ENCODE peak calls at places on chromosomes 3 and 15, in nine cellular contexts. E, G, P, V, X, J, Y, A and S are unnamed samples.

GRCh38 chr15:60000824-60001641 is 3.1 kb upstream of the FOXB1 start:
- DNase-seq in E (no peak), G (no peak), P (no peak), V (no peak), X (no peak), J (no peak), Y (no peak), A (no peak), S (no peak)

GRCh38 chr3:119148493-119149180 is 2.7 kb downstream of the TEX55 start:
- DNase-seq in E (no peak), G (no peak), P (peak; percentile 10), V (peak; percentile 29), X (no peak), J (peak; percentile 87), Y (no peak), A (no peak), S (no peak)

GRCh38 chr15:96538506-96538905 is 208.0 kb downstream of the NR2F2 start:
- DNase-seq in E (no peak), G (no peak), P (no peak), V (no peak), X (no peak), J (no peak), Y (no peak), A (no peak), S (no peak)

GRCh38 chr15:90046846-90047481 is 45.8 kb downstream of the ZNF710 start:
- DNase-seq in E (no peak), G (no peak), P (no peak), V (no peak), X (no peak), J (peak; percentile 67), Y (no peak), A (no peak), S (no peak)

GRCh38 chr3:50617096-50617791 is at the start of gene MAPKAPK3:
- DNase-seq in E (peak; percentile 54), G (peak; percentile 62), P (peak; percentile 13), V (no peak), X (peak; percentile 59), J (peak; percentile 30), Y (no peak), A (no peak), S (no peak)

GRCh38 chr3:194995922-194996321 is 275.0 kb downstream of the XXYLT1 start:
- DNase-seq in E (no peak), G (no peak), P (no peak), V (no peak), X (no peak), J (no peak), Y (no peak), A (no peak), S (no peak)

GRCh38 chr3:17231537-17232261 is 346.9 kb downstream of the PLCL2 start:
- DNase-seq in E (no peak), G (no peak), P (no peak), V (no peak), X (no peak), J (no peak), Y (no peak), A (no peak), S (no peak)

GRCh38 chr15:29692527-29692926 is 129.7 kb downstream of the TJP1 start:
- DNase-seq in E (no peak), G (no peak), P (no peak), V (no peak), X (no peak), J (no peak), Y (peak; percentile 44), A (no peak), S (no peak)

DNA sequence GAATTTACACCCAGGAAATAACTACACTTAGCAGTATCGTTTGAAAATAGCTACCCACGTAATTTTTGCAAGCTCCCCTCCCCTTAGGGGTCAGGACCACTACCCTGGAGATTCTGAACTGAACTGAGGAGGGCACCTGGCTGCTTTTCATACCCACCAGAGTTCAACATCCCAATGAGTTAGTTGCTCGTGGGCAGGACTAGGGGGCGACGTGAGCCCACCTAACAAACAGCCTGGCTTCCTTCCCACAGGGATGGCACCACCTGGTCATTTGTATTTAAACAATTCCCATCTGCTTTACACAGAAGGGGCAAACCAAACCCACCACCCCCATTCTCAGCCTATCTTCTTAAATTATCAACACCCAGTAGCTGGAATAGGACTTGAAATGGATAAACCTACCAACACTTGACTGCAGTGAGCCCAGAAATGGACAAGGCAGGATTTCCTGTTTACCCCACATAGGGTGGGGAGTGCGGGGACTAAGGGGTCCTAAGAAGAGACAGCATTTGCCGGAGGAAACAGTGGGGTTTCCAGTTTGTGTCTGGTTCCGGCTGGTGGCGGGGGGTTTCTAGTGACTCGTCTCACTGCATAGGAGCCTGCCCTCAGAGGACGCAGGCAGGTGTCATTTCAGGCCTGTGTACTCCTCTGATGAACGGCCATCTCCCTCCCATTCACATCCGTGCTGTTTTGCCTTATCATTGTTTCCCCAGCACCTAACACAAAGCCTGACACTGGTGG is 11.6 kb upstream of the VGLL4 start:
- DNase-seq in E (no peak), G (no peak), P (peak; percentile 40), V (no peak), X (no peak), J (peak; percentile 31), Y (no peak), A (no peak), S (no peak)
- TF ChIP-seq CTCF in E (no peak), G (no peak), P (peak; percentile 41), V (peak; percentile 39), X (peak; percentile 22), J (peak; percentile 64), Y (peak; percentile 23), A (no peak), S (peak; percentile 62)

GRCh38 chr3:129065727-129066087 is 5.1 kb downstream of the GP9 start:
- DNase-seq in E (no peak), G (no peak), P (no peak), V (no peak), X (no peak), J (no peak), Y (no peak), A (no peak), S (no peak)

GRCh38 chr3:129070086-129070875 is 9.7 kb downstream of the GP9 start:
- DNase-seq in E (no peak), G (no peak), P (no peak), V (no peak), X (no peak), J (no peak), Y (no peak), A (no peak), S (no peak)

GRCh38 chr3:129064969-129065726 is 4.6 kb downstream of the GP9 start:
- DNase-seq in E (no peak), G (no peak), P (no peak), V (no peak), X (no peak), J (no peak), Y (no peak), A (no peak), S (no peak)

GRCh38 chr3:129063841-129064482 is 3.4 kb downstream of the GP9 start:
- DNase-seq in E (no peak), G (no peak), P (no peak), V (no peak), X (no peak), J (no peak), Y (no peak), A (no peak), S (no peak)

DNA sequence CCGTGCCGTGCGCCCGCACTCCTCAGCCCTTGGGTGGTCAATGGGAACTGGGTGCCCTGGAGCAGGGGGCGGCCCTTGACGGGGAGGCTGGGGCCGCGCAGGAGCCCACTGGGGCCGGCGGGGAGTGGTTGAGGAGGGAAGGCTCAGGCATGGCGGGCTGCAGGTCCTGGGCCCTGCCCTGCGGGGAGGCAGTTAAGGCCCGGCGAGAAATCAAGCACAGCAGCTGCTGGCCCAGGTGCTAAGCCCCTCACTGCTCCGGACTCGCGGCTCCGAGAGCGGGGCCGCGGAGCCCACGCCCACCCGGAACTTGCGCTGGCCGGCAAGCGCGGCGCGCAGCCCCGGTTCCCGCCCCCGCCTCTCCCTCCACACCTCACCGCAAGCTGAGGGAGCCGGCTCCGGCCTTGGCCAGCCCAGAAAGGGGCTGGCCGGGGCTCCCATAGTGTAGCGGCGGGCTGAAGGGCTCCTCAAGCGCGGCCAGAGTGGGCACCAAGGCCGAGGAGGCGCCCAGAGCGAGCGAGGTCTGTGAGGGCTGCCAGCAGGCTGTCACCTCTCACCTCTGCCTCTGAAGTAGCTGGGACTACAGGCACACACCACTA is 7.8 kb downstream of the GP9 start:
- DNase-seq in E (peak; percentile 32), G (no peak), P (peak; percentile 25), V (no peak), X (no peak), J (no peak), Y (no peak), A (no peak), S (no peak)
- H3K4me3 ChIP-seq in E (peak overlapping the region; percentile 50), G (peak overlapping the region; percentile 25), P (peak overlapping the region; percentile 20), V (peak overlapping the region; percentile 41), X (peak overlapping the region; percentile 61), J (no peak overlapping the region), Y (peak overlapping the region; percentile 20), A (peak overlapping the region; percentile 64), S (peak overlapping the region; percentile 20)

GRCh38 chr15:92091155-92091734 is 237.7 kb downstream of the SLCO3A1 start:
- DNase-seq in E (no peak), G (no peak), P (peak; percentile 38), V (no peak), X (no peak), J (peak; percentile 54), Y (no peak), A (no peak), S (no peak)
- TF ChIP-seq CTCF in E (peak; percentile 47), G (peak; percentile 22), P (peak; percentile 71), V (peak; percentile 70), X (peak; percentile 66), J (peak; percentile 72), Y (peak; percentile 62), A (no peak), S (peak; percentile 44)

GRCh38 chr15:70137975-70138374 is 40.3 kb upstream of the TLE3 start:
- DNase-seq in E (no peak), G (no peak), P (no peak), V (no peak), X (no peak), J (no peak), Y (no peak), A (no peak), S (no peak)

GRCh38 chr15:70141376-70142071 is 43.8 kb upstream of the TLE3 start:
- DNase-seq in E (no peak), G (no peak), P (no peak), V (no peak), X (no peak), J (no peak), Y (no peak), A (no peak), S (no peak)

GRCh38 chr15:70142072-70142321 is 44.3 kb upstream of the TLE3 start:
- DNase-seq in E (no peak), G (no peak), P (no peak), V (no peak), X (no peak), J (no peak), Y (no peak), A (no peak), S (no peak)

GRCh38 chr15:70140543-70141375 is 43.0 kb upstream of the TLE3 start:
- DNase-seq in E (no peak), G (no peak), P (peak; percentile 55), V (no peak), X (no peak), J (no peak), Y (no peak), A (no peak), S (no peak)

DNA sequence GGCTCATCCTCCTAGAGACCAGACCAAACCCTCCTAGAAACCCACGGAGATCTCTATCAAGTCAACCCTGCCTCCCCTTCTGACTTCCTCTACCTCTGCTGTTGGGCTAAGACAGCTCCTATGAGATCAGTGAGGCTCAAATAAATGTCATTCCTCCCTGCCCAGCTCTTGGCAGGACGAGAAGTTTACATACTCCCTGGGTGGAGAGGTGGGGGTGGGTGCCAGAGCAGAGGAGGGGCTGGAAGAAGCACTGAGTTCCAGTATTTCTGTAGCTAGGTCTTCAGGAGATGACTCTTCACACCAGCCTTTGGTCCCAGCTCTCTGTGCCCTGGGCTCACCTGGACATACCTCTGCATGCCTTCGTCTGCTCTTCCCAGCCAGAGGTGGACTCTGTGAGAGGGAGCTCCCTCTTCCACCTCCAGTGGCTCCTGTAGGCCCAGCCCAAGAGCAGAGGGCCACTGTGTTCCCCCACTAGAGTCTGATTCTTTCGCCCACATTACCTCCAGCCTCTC is 42.4 kb upstream of the TLE3 start:
- DNase-seq in E (no peak), G (no peak), P (no peak), V (no peak), X (no peak), J (no peak), Y (no peak), A (no peak), S (no peak)
- H3K4me3 ChIP-seq in E (no peak overlapping the region), G (no peak overlapping the region), P (no peak overlapping the region), V (no peak overlapping the region), X (no peak overlapping the region), J (no peak overlapping the region), Y (no peak overlapping the region), A (no peak overlapping the region), S (no peak overlapping the region)